ENCODE peak calls at places on chromosomes 16 and 17, in eight cellular contexts. I is Calu3; H is A673; R is COLO829; F is stimulated activated CD4-positive, alpha-beta T cell treated with anti-CD3 and anti-CD28 coated beads, Interleukin-4, amount 100 ng/mL, for 48 hours; K is Right ventricle myocardium superior; P is progenitor cell of endocrine pancreas; D is KBM-7. O is an unnamed sample.

GRCh38 chr16:27526169-27526568 is 23.5 kb downstream of the GTF3C1 start:
- DNase-seq in I (no peak), H (peak; percentile 27), R (no peak), F (no peak), K (peak; percentile 77), P (no peak), D (no peak), O (no peak)

GRCh38 chr17:73043686-73044581 is 48.6 kb downstream of the SLC39A11 start:
- DNase-seq in I (no peak), H (no peak), R (peak; percentile 62), F (no peak), K (no peak), P (no peak), D (no peak), O (no peak)

GRCh38 chr16:4506450-4506849 is 30.3 kb downstream of the HMOX2 start:
- DNase-seq in I (peak; percentile 61), H (peak; percentile 84), R (peak; percentile 69), F (peak; percentile 23), K (no peak), P (peak; percentile 17), D (peak; percentile 71), O (peak; percentile 79)

GRCh38 chr17:4540224-4541040 is 14.8 kb downstream of the MYBBP1A start:
- DNase-seq in I (no peak), H (no peak), R (no peak), F (no peak), K (peak; percentile 65), P (no peak), D (no peak), O (no peak)

GRCh38 chr16:65294708-65295107 is 172.8 kb upstream of the CDH11 start:
- DNase-seq in I (no peak), H (no peak), R (no peak), F (no peak), K (no peak), P (no peak), D (no peak), O (no peak)

GRCh38 chr17:27543958-27544349 is 87.0 kb upstream of the LGALS9 start:
- DNase-seq in I (no peak), H (no peak), R (no peak), F (no peak), K (no peak), P (no peak), D (no peak), O (no peak)

GRCh38 chr17:65182233-65182632 is 45.1 kb downstream of the RGS9 start:
- DNase-seq in I (no peak), H (no peak), R (no peak), F (no peak), K (no peak), P (no peak), D (peak; percentile 77), O (no peak)

GRCh38 chr16:30065943-30066881 is 652 bp downstream of the ALDOA start:
- DNase-seq in I (peak; percentile 54), H (no peak), R (no peak), F (peak; percentile 45), K (no peak), P (no peak), D (no peak), O (peak; percentile 50)

GRCh38 chr16:11322823-11323222 is 22.4 kb upstream of the RMI2 start:
- DNase-seq in I (no peak), H (no peak), R (no peak), F (no peak), K (no peak), P (no peak), D (no peak), O (no peak)

GRCh38 chr17:50037321-50038107 is 18.4 kb upstream of the ITGA3 start:
- DNase-seq in I (no peak), H (no peak), R (no peak), F (no peak), K (peak; percentile 57), P (no peak), D (no peak), O (no peak)

GRCh38 chr17:65674246-65675045 is 113.0 kb upstream of the AXIN2 start:
- DNase-seq in I (no peak), H (no peak), R (no peak), F (no peak), K (no peak), P (no peak), D (no peak), O (no peak)

GRCh38 chr16:57084257-57084770 is 8.1 kb upstream of the CPNE2 start:
- DNase-seq in I (peak; percentile 76), H (peak; percentile 87), R (peak; percentile 58), F (peak; percentile 57), K (peak; percentile 75), P (peak; percentile 58), D (peak; percentile 91), O (peak; percentile 86)

GRCh38 chr17:49277638-49278037 is 47.1 kb upstream of the PHOSPHO1 start:
- DNase-seq in I (peak; percentile 66), H (no peak), R (no peak), F (no peak), K (no peak), P (no peak), D (no peak), O (no peak)

GRCh38 chr17:63775420-63775819 is 1.4 kb downstream of the DDX42 start:
- DNase-seq in I (no peak), H (no peak), R (no peak), F (no peak), K (no peak), P (no peak), D (no peak), O (no peak)

GRCh38 chr17:7313890-7314718 is 1.1 kb downstream of the GPS2 start:
- DNase-seq in I (no peak), H (no peak), R (no peak), F (no peak), K (no peak), P (no peak), D (peak; percentile 31), O (no peak)

GRCh38 chr17:10652984-10653680 is 4.0 kb downstream of the MYH3 start:
- DNase-seq in I (no peak), H (peak; percentile 57), R (no peak), F (no peak), K (peak; percentile 55), P (no peak), D (peak; percentile 58), O (peak; percentile 41)

GRCh38 chr17:67569873-67570272 is 147.9 kb upstream of the NOL11 start:
- DNase-seq in I (no peak), H (no peak), R (no peak), F (no peak), K (no peak), P (no peak), D (no peak), O (no peak)

GRCh38 chr17:50088952-50089825 is 6.0 kb upstream of the PDK2 start:
- DNase-seq in I (no peak), H (no peak), R (no peak), F (no peak), K (peak; percentile 24), P (no peak), D (no peak), O (no peak)

GRCh38 chr16:88686439-88687253 is at the start of gene SNAI3:
- DNase-seq in I (peak; percentile 96), H (peak; percentile 64), R (peak; percentile 70), F (peak; percentile 87), K (peak; percentile 91), P (peak; percentile 83), D (peak; percentile 80), O (peak; percentile 86)

GRCh38 chr17:71666047-71666446 is 454.8 kb upstream of the SOX9 start:
- DNase-seq in I (no peak), H (no peak), R (no peak), F (no peak), K (no peak), P (no peak), D (no peak), O (no peak)

GRCh38 chr16:2048116-2048543 is 345 bp downstream of the TSC2 start:
- DNase-seq in I (no peak), H (no peak), R (no peak), F (no peak), K (no peak), P (no peak), D (no peak), O (peak; percentile 36)

GRCh38 chr17:73589096-73589980 is 54.9 kb downstream of the SDK2 start:
- DNase-seq in I (no peak), H (peak; percentile 11), R (no peak), F (no peak), K (no peak), P (no peak), D (no peak), O (no peak)

GRCh38 chr16:49545243-49545642 is 171.6 kb downstream of the C16orf78 start:
- DNase-seq in I (no peak), H (no peak), R (no peak), F (no peak), K (no peak), P (no peak), D (no peak), O (no peak)

GRCh38 chr17:74773871-74774286 is 2.3 kb downstream of the NAT9 start:
- DNase-seq in I (no peak), H (no peak), R (no peak), F (no peak), K (no peak), P (no peak), D (no peak), O (no peak)

GRCh38 chr17:36978810-36979584 is 30.2 kb downstream of the AATF start:
- DNase-seq in I (no peak), H (peak; percentile 23), R (peak; percentile 77), F (no peak), K (no peak), P (no peak), D (no peak), O (no peak)

GRCh38 chr17:31248986-31249385 is 48.1 kb downstream of the OMG start:
- DNase-seq in I (no peak), H (no peak), R (no peak), F (no peak), K (no peak), P (no peak), D (no peak), O (no peak)

GRCh38 chr17:79786930-79787643 is 9.1 kb downstream of the CBX2 start:
- DNase-seq in I (no peak), H (no peak), R (no peak), F (no peak), K (no peak), P (no peak), D (no peak), O (no peak)

GRCh38 chr17:79657036-79657435 is 46.2 kb upstream of the RBFOX3 start:
- DNase-seq in I (no peak), H (no peak), R (no peak), F (no peak), K (no peak), P (peak; percentile 6), D (no peak), O (no peak)

GRCh38 chr16:53695070-53695469 is 8.6 kb downstream of the RPGRIP1L start:
- DNase-seq in I (no peak), H (no peak), R (no peak), F (no peak), K (no peak), P (no peak), D (no peak), O (no peak)

GRCh38 chr17:62800580-62800979 is 7.5 kb downstream of the MARCHF10 start:
- DNase-seq in I (peak; percentile 65), H (no peak), R (no peak), F (no peak), K (no peak), P (no peak), D (no peak), O (no peak)

GRCh38 chr17:40364121-40364861 is at the start of gene GJD3:
- DNase-seq in I (no peak), H (no peak), R (no peak), F (no peak), K (no peak), P (no peak), D (no peak), O (no peak)

GRCh38 chr17:48006936-48007703 is 30.5 kb downstream of the COPZ2 start:
- DNase-seq in I (no peak), H (no peak), R (no peak), F (no peak), K (no peak), P (no peak), D (no peak), O (no peak)

GRCh38 chr17:69733171-69734014 is 318.9 kb downstream of the MAP2K6 start:
- DNase-seq in I (no peak), H (peak; percentile 26), R (peak; percentile 31), F (no peak), K (peak; percentile 49), P (no peak), D (no peak), O (no peak)

O was measured in activated naive CD4-positive, alpha-beta T cell treated with anti-CD3 and anti-CD28 coated beads for 36 hours.